ENCODE peak calls at places on chromosomes 3 and 15, in four cellular contexts. Y is GM12878, A is stomach, F is transverse colon. X is an unnamed sample.

GRCh38 chr3:123352134-123352554 is 96.7 kb downstream of the ADCY5 start:
- DNase-seq in Y (no peak), A (no peak), F (no peak), X (no peak)

GRCh38 chr3:143428351-143428750 is 308.8 kb downstream of the CHST2 start:
- DNase-seq in Y (no peak), A (no peak), F (no peak), X (no peak)

GRCh38 chr15:36185845-36186244 is 393.6 kb upstream of the CDIN1 start:
- DNase-seq in Y (no peak), A (no peak), F (no peak), X (no peak)

GRCh38 chr15:40782609-40783227 is 12.9 kb downstream of the C15orf62 start:
- DNase-seq in Y (no peak), A (peak; percentile 90), F (peak; percentile 86), X (no peak)

GRCh38 chr3:111351334-111351733 is 190.7 kb upstream of the CD96 start:
- DNase-seq in Y (no peak), A (no peak), F (no peak), X (no peak)

GRCh38 chr15:72785452-72786243 is 2.1 kb upstream of the ADPGK start:
- DNase-seq in Y (no peak), A (no peak), F (peak; percentile 14), X (no peak)

GRCh38 chr3:154850921-154851320 is 229.2 kb upstream of the MME start:
- DNase-seq in Y (no peak), A (no peak), F (no peak), X (no peak)

GRCh38 chr3:108235290-108235689 is 13.1 kb upstream of the IFT57 start:
- DNase-seq in Y (no peak), A (no peak), F (no peak), X (no peak)

GRCh38 chr3:15325228-15325627 is 7.2 kb downstream of the SH3BP5 start:
- DNase-seq in Y (no peak), A (no peak), F (no peak), X (no peak)

GRCh38 chr15:57769266-57769665 is 62.8 kb downstream of the POLR2M start:
- DNase-seq in Y (no peak), A (no peak), F (no peak), X (no peak)

GRCh38 chr3:15768421-15769255 is 29.1 kb downstream of the ANKRD28 start:
- DNase-seq in Y (peak; percentile 65), A (no peak), F (no peak), X (peak; percentile 24)

GRCh38 chr3:125160911-125161371 is 51.6 kb downstream of the SLC12A8 start:
- DNase-seq in Y (no peak), A (no peak), F (no peak), X (no peak)

GRCh38 chr3:155701882-155702465 is 42.9 kb downstream of the PLCH1 start:
- DNase-seq in Y (no peak), A (no peak), F (no peak), X (peak; percentile 74)

GRCh38 chr15:33298631-33299030 is 12.1 kb upstream of the RYR3 start:
- DNase-seq in Y (no peak), A (no peak), F (no peak), X (no peak)

GRCh38 chr3:120459196-120459595 is 8.4 kb upstream of the FSTL1 start:
- DNase-seq in Y (no peak), A (no peak), F (no peak), X (no peak)

GRCh38 chr3:122067214-122067550 is 12.0 kb downstream of the CD86 start:
- DNase-seq in Y (no peak), A (no peak), F (no peak), X (no peak)

GRCh38 chr3:122728186-122728585 is 47.5 kb downstream of the PARP14 start:
- DNase-seq in Y (no peak), A (no peak), F (no peak), X (no peak)

GRCh38 chr15:34796847-34797246 is 1.5 kb upstream of the ACTC1 start:
- DNase-seq in Y (no peak), A (no peak), F (no peak), X (no peak)

GRCh38 chr3:108153451-108153981 is 62.7 kb upstream of the CD47 start:
- DNase-seq in Y (no peak), A (peak; percentile 39), F (peak; percentile 66), X (peak; percentile 53)

GRCh38 chr3:146283796-146284485 is 33.0 kb upstream of the PLSCR4 start:
- DNase-seq in Y (no peak), A (no peak), F (no peak), X (no peak)

GRCh38 chr3:109702252-109702651 is 364.9 kb upstream of the DPPA4 start:
- DNase-seq in Y (no peak), A (no peak), F (no peak), X (no peak)

GRCh38 chr15:78364233-78364632 is 24.1 kb downstream of the CRABP1 start:
- DNase-seq in Y (no peak), A (no peak), F (no peak), X (no peak)

GRCh38 chr3:27888562-27888961 is 166.4 kb upstream of the EOMES start:
- DNase-seq in Y (no peak), A (no peak), F (no peak), X (no peak)

GRCh38 chr3:138114988-138115971 is at the start of gene DZIP1L:
- DNase-seq in Y (no peak), A (peak; percentile 56), F (peak; percentile 37), X (no peak)

GRCh38 chr3:43024183-43024865 is 45.2 kb downstream of the GASK1A start:
- DNase-seq in Y (no peak), A (no peak), F (no peak), X (no peak)

GRCh38 chr3:70273492-70273891 is 38.9 kb downstream of the MDFIC2 start:
- DNase-seq in Y (no peak), A (no peak), F (no peak), X (no peak)

GRCh38 chr3:145094355-145094941 is 1066.5 kb downstream of the PLOD2 start:
- DNase-seq in Y (no peak), A (no peak), F (no peak), X (peak; percentile 12)

GRCh38 chr15:62071711-62072308 is 5.0 kb downstream of the C2CD4A start:
- DNase-seq in Y (no peak), A (no peak), F (no peak), X (peak; percentile 52)

GRCh38 chr3:28986922-28987321 is 293.9 kb upstream of the RBMS3 start:
- DNase-seq in Y (no peak), A (no peak), F (no peak), X (no peak)

GRCh38 chr3:151345854-151346253 is 16.5 kb upstream of the P2RY13 start:
- DNase-seq in Y (no peak), A (no peak), F (peak; percentile 9), X (no peak)

GRCh38 chr15:55999635-56000034 is 6.2 kb upstream of the NEDD4 start:
- DNase-seq in Y (no peak), A (no peak), F (no peak), X (no peak)

GRCh38 chr15:49674370-49674769 is 53.5 kb downstream of the DTWD1 start:
- DNase-seq in Y (no peak), A (no peak), F (no peak), X (no peak)

GRCh38 chr3:60246361-60246760 is 1004.9 kb downstream of the FHIT start:
- DNase-seq in Y (no peak), A (no peak), F (no peak), X (no peak)

GRCh38 chr3:37200141-37200540 is 25.8 kb upstream of the LRRFIP2 start:
- DNase-seq in Y (no peak), A (no peak), F (no peak), X (no peak)

GRCh38 chr3:52123106-52123708 is 31.0 kb downstream of the POC1A start:
- DNase-seq in Y (no peak), A (peak; percentile 78), F (peak; percentile 82), X (no peak)

GRCh38 chr3:5162102-5162501 is 25.4 kb upstream of the EDEM1 start:
- DNase-seq in Y (no peak), A (no peak), F (no peak), X (no peak)

GRCh38 chr3:30982676-30983075 is 88.2 kb upstream of the GADL1 start:
- DNase-seq in Y (no peak), A (no peak), F (no peak), X (no peak)

GRCh38 chr3:130741946-130742610 is 4.6 kb downstream of the PIK3R4 start:
- DNase-seq in Y (no peak), A (no peak), F (no peak), X (no peak)

GRCh38 chr3:130748981-130749380 is 2.4 kb upstream of the PIK3R4 start:
- DNase-seq in Y (no peak), A (no peak), F (no peak), X (no peak)

GRCh38 chr3:130743354-130743753 is 3.3 kb downstream of the PIK3R4 start:
- DNase-seq in Y (no peak), A (no peak), F (no peak), X (no peak)

GRCh38 chr3:130748520-130748919 is 1.9 kb upstream of the PIK3R4 start:
- DNase-seq in Y (no peak), A (no peak), F (no peak), X (no peak)

GRCh38 chr3:130746296-130747039 is at the start of gene PIK3R4:
- DNase-seq in Y (peak; percentile 95), A (peak; percentile 94), F (peak; percentile 96), X (peak; percentile 99)
- TF ChIP-seq POLR2AphosphoS5 in Y (peak; percentile 90), A (peak; percentile 93), F (peak; percentile 92), X (peak; percentile 95)

GRCh38 chr15:75705854-75706681 is 6.6 kb downstream of the CSPG4 start:
- DNase-seq in Y (no peak), A (no peak), F (no peak), X (no peak)

GRCh38 chr15:75704618-75705017 is 8.0 kb downstream of the CSPG4 start:
- DNase-seq in Y (no peak), A (no peak), F (no peak), X (no peak)

GRCh38 chr15:75704263-75704615 is 8.4 kb downstream of the CSPG4 start:
- DNase-seq in Y (no peak), A (no peak), F (no peak), X (no peak)

GRCh38 chr15:75698399-75698747 is 14.3 kb downstream of the CSPG4 start:
- DNase-seq in Y (no peak), A (no peak), F (no peak), X (no peak)

DNA sequence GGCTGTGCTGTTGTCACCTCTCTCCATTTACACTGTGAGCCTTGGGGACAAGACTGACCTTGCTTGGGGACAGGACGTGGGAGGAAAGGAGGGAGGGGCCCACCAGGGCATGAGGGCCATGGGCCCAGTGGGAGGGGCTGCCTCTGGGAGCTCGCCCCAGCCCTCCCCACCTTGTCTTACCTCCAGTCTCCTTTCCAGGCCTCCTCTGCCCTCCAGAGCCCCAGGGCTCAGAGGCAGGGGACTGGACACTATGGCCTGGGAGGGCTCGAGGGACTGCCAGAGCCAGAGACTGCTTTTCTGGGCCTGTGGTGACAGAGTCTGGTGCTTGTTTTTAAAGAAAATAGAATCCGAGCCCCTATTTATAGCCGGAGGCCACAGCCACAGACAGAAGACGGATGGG is 10.2 kb downstream of the CSPG4 start:
- DNase-seq in Y (no peak), A (no peak), F (no peak), X (no peak)
- H3K27ac ChIP-seq in Y (no peak overlapping the region), A (peak overlapping the region; percentile 68), F (peak overlapping the region; percentile 94), X (no peak overlapping the region)

GRCh38 chr3:62371032-62371734 is 2.2 kb downstream of the FEZF2 start:
- DNase-seq in Y (no peak), A (no peak), F (no peak), X (no peak)
- H3K4me3 ChIP-seq in Y (no peak overlapping the region), A (no peak overlapping the region), F (no peak overlapping the region), X (no peak overlapping the region)

GRCh38 chr3:185824467-185825378 is at the start of gene IGF2BP2:
- DNase-seq in Y (no peak), A (peak; percentile 78), F (peak; percentile 87), X (no peak)
- TF ChIP-seq POLR2AphosphoS5 in Y (no peak), A (peak; percentile 54), F (peak; percentile 88), X (peak; percentile 74)

GRCh38 chr15:43209059-43209824 is 11.6 kb downstream of the EPB42 start:
- DNase-seq in Y (no peak), A (no peak), F (no peak), X (no peak)
- H3K27ac ChIP-seq in Y (no peak overlapping the region), A (no peak overlapping the region), F (no peak overlapping the region), X (no peak overlapping the region)